ENCODE peak calls at places on chromosomes 11 and 22, in five cellular contexts. O is RWPE2, R is right atrium auricular region, D is Peyer's patch, L is kidney. T is an unnamed sample. For H3K4me1, the result is how much of the 10 kb centered on the place peaks cover.

GRCh38 chr11:12233602-12233925 is 123.2 kb downstream of the MICAL2 start:
- DNase-seq in O (no peak), R (no peak), D (no peak), L (no peak), T (no peak)

GRCh38 chr11:69964247-69964643 is 113.9 kb upstream of the ANO1 start:
- DNase-seq in O (no peak), R (no peak), D (no peak), L (no peak), T (no peak)

GRCh38 chr22:44972363-44973083 is 37.3 kb downstream of the PHF21B start:
- DNase-seq in O (no peak), R (no peak), D (peak), L (no peak), T (no peak)

GRCh38 chr11:65719887-65720236 is 736 bp downstream of the RNASEH2C start:
- DNase-seq in O (no peak), R (no peak), D (no peak), L (peak), T (peak)

GRCh38 chr22:50074551-50075042 is 10.6 kb downstream of the MLC1 start:
- DNase-seq in O (no peak), R (no peak), D (no peak), L (peak), T (no peak)

GRCh38 chr11:116906479-116906878 is 69.1 kb upstream of the APOA1 start:
- DNase-seq in O (no peak), R (no peak), D (no peak), L (no peak), T (no peak)

GRCh38 chr11:132999519-132999918 is 532.8 kb downstream of the OPCML start:
- DNase-seq in O (no peak), R (no peak), D (no peak), L (no peak), T (no peak)

GRCh38 chr11:11157201-11157600 is 195.8 kb downstream of the CSNK2A3 start:
- DNase-seq in O (no peak), R (no peak), D (peak), L (no peak), T (no peak)

GRCh38 chr11:65590240-65590738 is 5.3 kb downstream of the KCNK7 start:
- DNase-seq in O (no peak), R (no peak), D (no peak), L (peak), T (peak)

GRCh38 chr11:132962026-132962425 is 570.3 kb downstream of the OPCML start:
- DNase-seq in O (no peak), R (no peak), D (no peak), L (no peak), T (no peak)

GRCh38 chr11:1049431-1049891 is 12.9 kb upstream of the MUC6 start:
- DNase-seq in O (no peak), R (no peak), D (no peak), L (peak), T (peak)

GRCh38 chr11:66391322-66391721 is 19.8 kb upstream of the SLC29A2 start:
- DNase-seq in O (no peak), R (no peak), D (no peak), L (no peak), T (no peak)

GRCh38 chr22:50072714-50073538 is 12.3 kb downstream of the MLC1 start:
- DNase-seq in O (no peak), R (no peak), D (no peak), L (peak), T (no peak)

GRCh38 chr11:12526789-12527188 is 147.4 kb upstream of the TEAD1 start:
- DNase-seq in O (no peak), R (no peak), D (no peak), L (no peak), T (no peak)

GRCh38 chr11:69657911-69658605 is 17.1 kb downstream of the LTO1 start:
- DNase-seq in O (peak), R (no peak), D (no peak), L (peak), T (peak)

GRCh38 chr11:130449996-130450419 is 1.6 kb downstream of the ADAMTS15 start:
- DNase-seq in O (no peak), R (peak), D (no peak), L (peak), T (peak)

GRCh38 chr11:128889657-128890213 is 1.4 kb upstream of the KCNJ5 start:
- DNase-seq in O (no peak), R (no peak), D (no peak), L (no peak), T (no peak)

GRCh38 chr11:34356576-34356917 is 1.3 kb downstream of the ABTB2 start:
- DNase-seq in O (peak), R (no peak), D (no peak), L (peak), T (peak)

GRCh38 chr11:46121328-46121723 is at the start of gene PHF21A:
- DNase-seq in O (peak), R (peak), D (peak), L (peak), T (peak)

GRCh38 chr11:69914286-69915150 is 95.3 kb upstream of the FGF3 start:
- DNase-seq in O (peak), R (no peak), D (no peak), L (peak), T (no peak)

GRCh38 chr11:18714443-18714780 is 11.6 kb downstream of the IGSF22 start:
- DNase-seq in O (no peak), R (no peak), D (no peak), L (no peak), T (no peak)

GRCh38 chr22:35072939-35073338 is 7.0 kb downstream of the ISX start:
- DNase-seq in O (no peak), R (no peak), D (no peak), L (no peak), T (no peak)

DNA sequence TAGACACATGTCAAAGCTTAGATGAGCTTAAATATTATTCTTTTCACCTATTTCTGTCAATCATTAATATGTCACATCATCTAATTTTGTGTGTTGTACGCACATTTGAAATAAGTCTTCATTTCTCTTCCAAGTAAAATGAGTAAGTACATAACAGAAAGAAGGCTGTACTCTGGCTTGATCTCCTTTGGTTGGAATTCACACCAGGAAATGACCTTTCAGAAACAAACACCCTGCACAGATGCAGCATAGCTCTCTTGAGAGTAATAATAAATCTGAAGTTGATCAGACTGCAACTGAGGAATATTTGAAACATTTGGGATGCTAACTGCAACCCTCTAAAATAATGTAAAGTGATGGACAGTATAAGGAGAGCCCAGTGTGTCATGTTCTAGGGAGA is 265.6 kb downstream of the TTC28 start:
- DNase-seq in O (no peak), R (no peak), D (no peak), L (no peak), T (no peak)
- H3K4me3 ChIP-seq in O (no peak), R (no peak), D (no peak), L (no peak), T (no peak)

DNA sequence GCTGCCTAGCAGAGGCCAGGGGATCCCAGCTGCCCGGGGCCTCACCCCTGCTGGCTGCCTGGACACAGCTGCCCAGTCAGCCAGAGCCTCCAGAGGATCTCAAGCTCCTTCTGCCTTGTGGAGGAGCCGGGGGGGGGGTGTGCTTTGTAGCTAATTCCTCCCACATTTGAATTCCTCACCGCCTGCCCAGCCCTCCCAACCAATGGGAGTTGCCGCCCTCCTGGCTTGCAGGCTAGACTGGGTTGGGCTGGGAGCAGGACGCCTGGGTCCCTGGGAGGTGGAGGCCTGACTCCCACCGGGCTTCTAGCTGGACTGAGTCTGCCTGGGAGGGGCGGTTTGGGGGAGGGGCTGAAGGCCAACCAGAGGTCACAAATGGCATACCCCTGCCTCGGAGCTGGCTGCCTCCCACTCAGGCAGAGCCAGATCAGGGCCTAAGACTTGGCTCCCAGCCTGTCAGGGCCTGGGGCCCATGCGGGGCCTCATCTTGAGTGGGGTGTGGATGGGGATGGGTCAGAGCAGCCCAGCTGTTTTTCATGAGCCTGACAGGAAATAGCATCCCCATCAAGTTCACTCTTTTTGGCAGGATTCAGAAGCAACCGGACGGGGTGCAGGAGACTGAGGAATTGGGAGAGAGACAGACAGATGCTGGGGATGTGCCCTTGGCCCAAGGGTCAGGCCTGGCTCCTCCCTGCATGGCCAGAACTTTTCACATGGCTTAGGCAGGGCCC is 29.2 kb upstream of the PDE2A start:
- DNase-seq in O (no peak), R (peak), D (no peak), L (peak), T (peak)
- H3K27ac ChIP-seq in O (no peak), R (peak), D (peak), L (no peak), T (no peak)

GRCh38 chr22:38246692-38247091 is 26.1 kb downstream of the TMEM184B start:
- DNase-seq in O (no peak), R (peak), D (no peak), L (no peak), T (no peak)
- H3K4me1 ChIP-seq in O (under half), R (under half), D (under half), L (under half), T (under half)

GRCh38 chr11:62794201-62794775 is 2.5 kb upstream of the TMEM223 start:
- DNase-seq in O (no peak), R (no peak), D (no peak), L (peak), T (no peak)

GRCh38 chr11:62792193-62792575 is 378 bp upstream of the TMEM223 start:
- DNase-seq in O (no peak), R (no peak), D (no peak), L (peak), T (peak)

GRCh38 chr11:62788991-62789390 is 1.8 kb downstream of the TMEM179B start:
- DNase-seq in O (no peak), R (no peak), D (no peak), L (peak), T (no peak)

GRCh38 chr11:62789576-62789975 is 2.2 kb downstream of the TMEM223 start:
- DNase-seq in O (no peak), R (no peak), D (no peak), L (peak), T (no peak)

GRCh38 chr11:62791501-62792192 is at the start of gene TMEM223:
- DNase-seq in O (peak), R (peak), D (peak), L (peak), T (peak)
- H3K4me3 ChIP-seq in O (peak), R (peak), D (peak), L (peak), T (peak)

DNA sequence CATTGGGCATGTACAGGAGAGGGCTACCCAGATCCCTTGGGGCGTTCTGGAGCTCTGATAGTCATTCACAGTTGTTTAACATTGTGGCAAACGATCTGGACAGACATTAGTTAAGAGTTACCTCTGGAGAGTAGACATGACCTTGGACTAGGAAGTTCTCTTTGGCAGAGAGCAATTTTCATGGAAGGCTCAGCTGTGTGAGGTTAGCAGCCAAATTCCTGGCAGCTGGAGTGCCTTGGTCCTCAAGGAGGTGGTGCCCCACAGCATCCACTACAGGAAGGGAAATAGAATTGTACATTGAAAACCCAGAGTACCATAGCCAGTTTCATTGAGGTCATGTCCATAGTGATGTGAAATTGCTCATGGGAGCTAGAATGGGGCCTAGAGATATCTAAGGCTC is 82.8 kb downstream of the BLID start:
- DNase-seq in O (no peak), R (no peak), D (no peak), L (no peak), T (no peak)
- H3K27ac ChIP-seq in O (no peak), R (no peak), D (no peak), L (no peak), T (peak)

GRCh38 chr11:118614511-118614910 is 7.1 kb downstream of the PHLDB1 start:
- DNase-seq in O (no peak), R (no peak), D (no peak), L (peak), T (no peak)
- H3K4me1 ChIP-seq in O (under half), R (under half), D (under half), L (half or more), T (under half)

GRCh38 chr22:18024956-18025720 is 777 bp upstream of the MICAL3 start:
- DNase-seq in O (no peak), R (no peak), D (no peak), L (no peak), T (no peak)
- H3K4me3 ChIP-seq in O (no peak), R (no peak), D (no peak), L (peak), T (peak)

DNA sequence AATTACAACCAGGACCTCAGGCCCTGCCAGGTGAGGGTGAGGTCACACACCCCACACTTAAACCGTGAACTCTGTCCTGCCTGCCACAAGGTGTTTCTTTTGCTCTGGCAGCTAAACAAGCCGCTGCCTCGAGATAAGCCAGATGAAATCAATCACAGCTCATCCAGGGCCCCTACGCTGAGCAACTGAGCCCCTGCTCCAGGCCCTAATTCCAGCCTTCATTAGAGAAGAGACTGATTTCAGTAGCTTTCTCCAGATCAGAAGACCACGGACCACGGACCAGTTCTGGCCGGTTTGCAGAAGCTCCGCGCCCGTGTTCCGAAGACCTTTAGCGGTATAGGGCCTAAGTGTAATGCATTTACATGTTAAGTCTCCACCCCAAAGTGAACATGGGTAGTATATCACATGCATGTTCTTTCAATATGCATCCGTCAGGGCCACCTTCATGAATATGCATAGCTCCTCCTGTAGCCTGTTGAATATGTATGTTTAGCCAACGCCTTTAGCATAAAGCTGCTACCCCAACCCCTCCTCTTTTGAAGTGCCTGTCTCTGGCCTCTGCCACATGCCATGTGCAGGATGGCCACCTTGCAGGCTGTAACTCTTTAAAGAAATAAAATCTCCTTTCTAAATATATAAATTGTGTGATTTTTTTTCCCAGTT is 14.9 kb upstream of the RAC2 start:
- DNase-seq in O (peak), R (no peak), D (no peak), L (no peak), T (no peak)
- H3K27ac ChIP-seq in O (no peak), R (no peak), D (no peak), L (no peak), T (no peak)

DNA sequence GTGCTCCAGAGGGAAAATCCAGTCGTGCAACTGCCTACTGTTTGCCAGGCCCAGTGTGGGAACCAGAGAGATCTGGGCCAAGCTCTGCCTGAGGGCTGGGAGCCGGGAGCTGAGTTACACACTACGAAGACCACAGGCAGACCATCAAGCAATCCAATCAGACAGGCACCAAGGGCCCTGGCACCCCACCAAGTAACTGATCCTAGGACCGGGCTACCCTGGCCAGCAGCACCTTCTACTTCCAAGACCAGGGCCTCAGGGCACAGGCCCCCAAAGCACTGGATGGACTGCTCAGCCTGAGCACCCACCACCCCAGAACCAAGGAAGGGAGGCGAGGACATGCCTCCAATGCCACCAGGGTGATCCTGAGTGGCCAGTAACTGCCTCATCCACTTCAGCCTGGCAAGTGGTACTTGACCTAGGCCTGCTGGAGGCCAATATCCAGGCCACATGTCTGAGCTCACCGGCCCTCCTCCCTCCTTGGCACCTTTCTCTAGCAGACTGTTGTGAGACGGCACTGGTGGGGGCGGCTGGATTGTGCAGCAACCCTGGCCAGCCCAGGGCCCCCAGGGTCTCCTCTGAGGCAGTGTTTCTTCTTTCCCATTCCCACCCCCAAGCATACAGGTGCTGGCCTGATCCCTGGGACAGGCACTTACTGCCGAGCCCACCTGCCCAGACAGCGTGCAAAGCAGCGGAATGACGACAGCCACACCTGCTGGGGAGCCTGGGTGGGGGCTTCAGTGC is 20.7 kb upstream of the ARFGAP3 start:
- DNase-seq in O (no peak), R (no peak), D (no peak), L (no peak), T (no peak)
- H3K4me1 ChIP-seq in O (under half), R (under half), D (under half), L (under half), T (under half)

DNA sequence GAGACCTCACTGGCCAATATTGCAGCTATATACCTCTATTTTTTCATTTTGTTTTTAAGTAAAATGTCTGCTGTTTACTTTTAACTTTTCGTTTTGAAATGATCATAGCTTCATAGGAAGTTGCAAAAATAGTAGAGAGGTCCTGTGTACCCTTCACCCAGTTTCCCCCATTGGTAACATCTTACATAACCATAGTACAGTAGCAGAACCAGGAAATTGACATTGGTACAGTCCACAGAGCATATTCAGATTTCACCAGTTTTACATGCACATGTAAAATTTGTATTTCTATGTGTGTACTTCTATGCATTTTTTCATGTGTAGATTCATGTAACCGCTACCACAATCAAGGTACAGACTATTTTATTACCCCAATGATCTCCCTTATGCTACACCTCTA is 3.8 kb downstream of the AMOTL1 start:
- DNase-seq in O (no peak), R (no peak), D (no peak), L (no peak), T (no peak)
- H3K4me3 ChIP-seq in O (no peak), R (no peak), D (no peak), L (no peak), T (no peak)

T was measured in SJCRH30.